ENCODE peak calls at places on chromosomes 16 and 17, in five cellular contexts. R, F, U, O and M are unnamed samples.
A peak's percentile ranks its signal among the peaks of the same experiment; 100 is the strongest.

GRCh38 chr17:56325561-56325960 is 172.3 kb downstream of the ANKFN1 start:
- DNase-seq in R (no peak), F (no peak), U (no peak), O (no peak), M (no peak)

GRCh38 chr17:74863420-74864296 is 4.0 kb upstream of the GRIN2C start:
- DNase-seq in R (no peak), F (no peak), U (no peak), O (no peak), M (no peak)

GRCh38 chr17:6184508-6184907 is 114.3 kb downstream of the WSCD1 start:
- DNase-seq in R (no peak), F (no peak), U (no peak), O (no peak), M (no peak)

GRCh38 chr16:80852261-80852872 is 48.0 kb upstream of the CDYL2 start:
- DNase-seq in R (peak; percentile 36), F (peak; percentile 37), U (peak; percentile 13), O (no peak), M (no peak)

GRCh38 chr17:17494499-17495447 is 1.4 kb downstream of the RASD1 start:
- DNase-seq in R (no peak), F (no peak), U (no peak), O (no peak), M (no peak)

GRCh38 chr16:89958068-89958467 is 9.5 kb downstream of the DEF8 start:
- DNase-seq in R (peak; percentile 40), F (peak; percentile 44), U (peak; percentile 93), O (no peak), M (no peak)

GRCh38 chr16:66918803-66919568 is at the start of gene CDH16:
- DNase-seq in R (no peak), F (no peak), U (no peak), O (no peak), M (no peak)

GRCh38 chr17:49343273-49343672 is 18.8 kb downstream of the ZNF652 start:
- DNase-seq in R (no peak), F (no peak), U (no peak), O (no peak), M (no peak)

GRCh38 chr16:325375-326155 is 27.0 kb downstream of the AXIN1 start:
- DNase-seq in R (no peak), F (no peak), U (no peak), O (no peak), M (no peak)

GRCh38 chr17:56009795-56010715 is 143.2 kb upstream of the ANKFN1 start:
- DNase-seq in R (no peak), F (no peak), U (no peak), O (no peak), M (no peak)

DNA sequence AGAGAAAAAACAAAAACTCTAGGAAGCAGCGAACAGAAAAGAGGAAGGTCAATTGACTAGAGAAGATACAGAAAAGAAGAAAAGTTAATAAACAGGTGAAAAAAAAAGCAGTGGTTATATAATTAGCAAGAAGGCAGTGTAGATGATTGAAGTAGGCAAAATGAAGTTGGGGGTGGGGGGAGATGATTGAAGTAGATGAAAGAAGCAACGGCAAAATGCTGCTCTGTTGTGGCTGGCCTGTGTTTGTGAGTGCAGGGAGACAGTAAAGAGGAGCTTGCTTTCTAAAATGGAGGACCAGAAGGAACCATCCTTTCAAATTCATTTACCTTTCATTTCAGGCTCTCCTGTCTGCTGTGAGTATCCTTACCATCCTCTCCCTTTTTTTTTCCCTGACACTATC is 3.6 kb downstream of the EVI2B start:
- DNase-seq in R (no peak), F (no peak), U (no peak), O (no peak), M (no peak)
- H3K4me1 ChIP-seq in R (no peaks in the 10 kb centered on the region), F (peaks cover 12% of the 10 kb centered on the region), U (peaks cover 3% of the 10 kb centered on the region), O (peaks cover 23% of the 10 kb centered on the region), M (peaks cover 4% of the 10 kb centered on the region)

DNA sequence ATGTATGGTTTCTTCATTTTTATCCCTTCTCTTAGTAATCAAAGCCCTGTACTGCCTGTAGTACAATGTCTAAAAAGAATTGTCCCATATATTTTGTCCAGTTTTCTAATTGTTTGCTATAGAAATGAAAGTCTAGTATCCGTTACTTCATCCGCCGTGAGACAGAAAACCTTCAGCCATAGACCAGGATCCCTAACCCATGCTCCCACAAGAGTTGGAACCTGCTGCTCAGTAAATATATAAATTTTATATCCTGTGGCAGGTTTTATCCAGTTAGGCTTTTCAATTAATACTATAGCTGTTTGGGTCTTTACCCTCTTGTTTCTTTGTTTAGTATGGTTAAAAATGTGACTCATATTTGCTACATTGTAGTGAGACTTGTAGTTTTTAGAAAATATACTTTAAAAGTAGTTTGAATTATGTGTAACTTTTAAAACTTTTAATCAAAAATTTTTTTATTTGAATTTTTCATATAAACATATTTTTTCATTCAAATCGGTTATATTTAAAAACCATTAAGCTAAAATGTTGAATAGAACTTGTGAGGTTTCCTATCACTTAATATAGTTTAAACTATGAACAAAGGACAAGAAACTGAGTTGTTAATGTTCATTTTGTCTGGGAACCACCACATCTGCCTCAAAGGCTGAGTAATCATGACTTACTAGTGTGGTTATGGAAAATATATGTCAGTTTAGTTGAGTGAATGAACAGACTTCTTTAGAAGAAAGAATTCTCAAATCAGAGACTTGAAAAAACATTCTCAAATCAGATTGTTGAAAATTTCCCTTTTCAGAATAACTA is 54.8 kb downstream of the VMP1 start:
- DNase-seq in R (peak; percentile 75), F (no peak), U (no peak), O (no peak), M (no peak)
- TF ChIP-seq REST in R (no peak), F (no peak), U (no peak), O (no peak), M (no peak)

DNA sequence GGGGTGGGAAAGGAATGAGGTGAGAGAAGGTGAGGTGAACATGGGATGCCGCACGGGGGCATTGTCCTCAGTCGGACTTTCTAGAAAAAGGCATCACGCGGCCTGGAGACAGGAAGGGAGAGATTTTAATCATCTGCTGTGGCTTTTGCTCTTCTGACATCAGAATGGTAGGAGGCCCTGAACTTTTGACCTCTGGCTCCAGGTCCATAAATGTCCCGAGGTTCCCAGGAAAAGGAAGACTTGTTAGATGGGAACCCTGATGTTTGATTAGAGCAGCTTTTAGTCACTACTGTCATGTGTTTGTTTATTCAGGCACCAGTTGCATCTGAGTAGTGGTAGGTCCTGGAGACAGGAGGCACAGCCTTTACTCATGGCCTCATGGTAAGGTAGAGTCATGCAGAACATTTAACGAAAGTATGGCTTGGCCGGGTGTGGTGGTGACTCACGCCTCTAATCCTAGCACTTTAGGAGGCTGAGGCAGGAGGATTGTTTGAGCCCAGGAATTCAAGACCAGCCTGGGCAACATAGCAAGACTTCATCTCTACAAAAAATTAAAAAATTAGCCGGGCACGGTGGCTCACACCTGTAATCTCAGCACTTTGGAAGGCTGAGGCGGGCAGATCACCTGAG is 203.1 kb downstream of the MSI2 start:
- DNase-seq in R (peak; percentile 78), F (peak; percentile 81), U (no peak), O (no peak), M (peak; percentile 73)
- TF ChIP-seq SIN3A in R (no peak), F (no peak), U (no peak), O (no peak), M (no peak)

GRCh38 chr16:4339455-4339854 is 11.7 kb downstream of the PAM16 start:
- DNase-seq in R (no peak), F (no peak), U (no peak), O (no peak), M (no peak)
- H3K4me1 ChIP-seq in R (no peaks in the 10 kb centered on the region), F (no peaks in the 10 kb centered on the region), U (no peaks in the 10 kb centered on the region), O (no peaks in the 10 kb centered on the region), M (peaks cover 54% of the 10 kb centered on the region)

GRCh38 chr17:43315858-43316521 is 82.2 kb upstream of the RNU2-1 start:
- DNase-seq in R (no peak), F (no peak), U (no peak), O (no peak), M (no peak)

GRCh38 chr17:43324205-43324893 is 74.4 kb upstream of the ARL4D start:
- DNase-seq in R (no peak), F (no peak), U (no peak), O (peak; percentile 35), M (no peak)

GRCh38 chr17:43316522-43317142 is 82.2 kb upstream of the ARL4D start:
- DNase-seq in R (no peak), F (peak; percentile 45), U (no peak), O (no peak), M (no peak)

GRCh38 chr17:43315369-43315768 is 81.6 kb upstream of the RNU2-1 start:
- DNase-seq in R (no peak), F (no peak), U (no peak), O (no peak), M (no peak)

DNA sequence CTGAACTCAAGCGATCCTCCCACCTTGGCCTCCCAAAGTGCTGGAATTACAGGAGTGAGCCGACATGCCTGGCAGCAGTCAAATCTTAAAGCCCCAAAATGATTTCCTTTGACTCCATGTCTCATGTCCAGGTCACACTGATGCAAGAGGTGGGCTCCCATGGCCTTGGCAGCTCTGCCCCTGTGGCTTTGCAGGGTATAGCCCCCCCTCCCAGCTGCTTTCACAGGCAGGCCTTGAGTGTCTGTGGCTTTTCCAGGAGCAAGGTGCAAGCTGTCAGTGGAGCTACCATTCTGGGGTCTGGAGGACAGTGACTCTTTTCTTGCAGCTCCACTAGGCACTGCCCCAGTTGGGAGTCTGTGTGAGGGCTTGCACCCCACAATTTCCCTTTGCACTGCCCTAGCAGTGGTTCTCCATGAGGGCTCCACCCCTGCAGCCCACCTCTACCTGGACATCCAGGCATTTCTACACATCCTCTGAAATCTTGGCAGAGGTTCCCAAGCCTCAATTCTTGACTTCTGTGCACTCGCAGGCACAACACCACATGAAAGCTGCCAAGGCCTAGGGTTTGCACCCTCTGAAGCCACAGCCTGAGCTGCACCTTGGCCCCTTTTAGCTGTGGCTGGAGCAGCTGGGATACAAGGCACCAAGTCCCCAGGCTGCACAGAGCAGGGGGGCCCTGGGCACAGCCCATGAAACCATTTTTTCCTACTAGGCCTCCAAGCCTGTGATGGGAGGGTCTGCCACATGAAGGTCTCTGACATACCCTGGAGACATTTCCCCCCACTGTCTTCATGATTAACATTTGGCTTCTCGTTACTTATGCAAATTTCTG is 79.3 kb upstream of the ARL4D start:
- DNase-seq in R (no peak), F (no peak), U (no peak), O (no peak), M (no peak)
- TF ChIP-seq REST in R (no peak), F (no peak), U (no peak), O (no peak), M (no peak)

GRCh38 chr16:85094812-85095211 is 17.5 kb downstream of the CIBAR2 start:
- DNase-seq in R (no peak), F (no peak), U (peak; percentile 27), O (no peak), M (no peak)

GRCh38 chr16:85092851-85093250 is 19.4 kb downstream of the CIBAR2 start:
- DNase-seq in R (no peak), F (no peak), U (no peak), O (no peak), M (no peak)

GRCh38 chr16:85094176-85094805 is 18.0 kb downstream of the CIBAR2 start:
- DNase-seq in R (no peak), F (no peak), U (no peak), O (no peak), M (no peak)

GRCh38 chr16:85092309-85092708 is 20.0 kb downstream of the CIBAR2 start:
- DNase-seq in R (no peak), F (no peak), U (no peak), O (no peak), M (no peak)

DNA sequence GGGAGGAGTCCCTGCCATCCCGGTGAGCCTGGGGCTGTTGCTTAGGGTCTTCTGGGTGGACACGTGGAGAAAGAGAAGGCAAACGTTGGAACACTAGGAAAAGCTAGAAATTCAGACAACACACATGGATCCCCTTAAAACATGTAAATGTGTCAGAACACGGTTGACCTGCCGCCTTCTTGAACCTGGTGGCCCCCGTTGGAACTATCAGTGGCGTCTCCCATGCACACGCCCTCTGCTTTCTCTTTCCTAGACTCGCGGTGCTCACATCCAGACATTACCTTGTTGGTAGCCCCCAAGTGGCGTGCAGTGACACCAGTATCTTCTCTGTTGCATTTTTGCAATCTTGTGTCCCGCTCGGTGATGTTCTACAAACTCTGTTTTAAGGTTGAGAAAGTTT is 18.6 kb downstream of the CIBAR2 start:
- DNase-seq in R (no peak), F (peak; percentile 66), U (no peak), O (no peak), M (no peak)
- TF ChIP-seq SIN3A in R (no peak), F (no peak), U (no peak), O (no peak), M (no peak)